ENCODE peak calls at places on chromosome 16, in nine cellular contexts. One of them, this sample, is unnamed. For H3K4me1, the result is how much of the 10 kb centered on the place peaks cover.

GRCh38 chr16:2467301-2468141 is 3.6 kb upstream of the NTN3 start:
- DNase-seq in cardiac muscle cell: peak
- DNase-seq in tibial artery: peak
- DNase-seq in pancreas: peak
- DNase-seq in A673: peak
- DNase-seq in neural progenitor cell: peak
- DNase-seq in lower lobe of right lung: peak
- DNase-seq in OCI-LY7: peak
- DNase-seq in breast epithelium: peak
- DNase-seq in this sample: peak

GRCh38 chr16:11966173-11966572 is 1.2 kb downstream of the TNFRSF17 start:
- DNase-seq in cardiac muscle cell: no peak
- DNase-seq in tibial artery: no peak
- DNase-seq in pancreas: no peak
- DNase-seq in A673: no peak
- DNase-seq in neural progenitor cell: no peak
- DNase-seq in lower lobe of right lung: no peak
- DNase-seq in OCI-LY7: peak
- DNase-seq in breast epithelium: no peak
- DNase-seq in this sample: no peak

GRCh38 chr16:24170407-24170806 is 85.7 kb upstream of the CACNG3 start:
- DNase-seq in cardiac muscle cell: no peak
- DNase-seq in tibial artery: no peak
- DNase-seq in pancreas: no peak
- DNase-seq in A673: no peak
- DNase-seq in neural progenitor cell: no peak
- DNase-seq in lower lobe of right lung: no peak
- DNase-seq in OCI-LY7: no peak
- DNase-seq in breast epithelium: no peak
- DNase-seq in this sample: no peak

GRCh38 chr16:78022347-78022746 is at the start of gene CLEC3A:
- DNase-seq in cardiac muscle cell: no peak
- DNase-seq in tibial artery: no peak
- DNase-seq in pancreas: no peak
- DNase-seq in A673: no peak
- DNase-seq in neural progenitor cell: peak
- DNase-seq in lower lobe of right lung: no peak
- DNase-seq in OCI-LY7: no peak
- DNase-seq in breast epithelium: no peak
- DNase-seq in this sample: no peak

GRCh38 chr16:83458612-83459011 is 349.2 kb upstream of the HSBP1 start:
- DNase-seq in cardiac muscle cell: no peak
- DNase-seq in tibial artery: no peak
- DNase-seq in pancreas: no peak
- DNase-seq in A673: no peak
- DNase-seq in neural progenitor cell: no peak
- DNase-seq in lower lobe of right lung: no peak
- DNase-seq in OCI-LY7: no peak
- DNase-seq in breast epithelium: no peak
- DNase-seq in this sample: no peak

GRCh38 chr16:57528499-57529323 is 7.7 kb downstream of the CCDC102A start:
- DNase-seq in cardiac muscle cell: no peak
- DNase-seq in tibial artery: peak
- DNase-seq in pancreas: no peak
- DNase-seq in A673: no peak
- DNase-seq in neural progenitor cell: peak
- DNase-seq in lower lobe of right lung: peak
- DNase-seq in OCI-LY7: no peak
- DNase-seq in breast epithelium: no peak
- DNase-seq in this sample: peak

GRCh38 chr16:88208112-88208511 is 174.6 kb upstream of the ZNF469 start:
- DNase-seq in cardiac muscle cell: no peak
- DNase-seq in tibial artery: peak
- DNase-seq in pancreas: no peak
- DNase-seq in A673: no peak
- DNase-seq in neural progenitor cell: no peak
- DNase-seq in lower lobe of right lung: no peak
- DNase-seq in OCI-LY7: no peak
- DNase-seq in breast epithelium: peak
- DNase-seq in this sample: no peak

GRCh38 chr16:11315499-11315898 is 29.8 kb upstream of the RMI2 start:
- DNase-seq in cardiac muscle cell: no peak
- DNase-seq in tibial artery: no peak
- DNase-seq in pancreas: no peak
- DNase-seq in A673: peak
- DNase-seq in neural progenitor cell: peak
- DNase-seq in lower lobe of right lung: no peak
- DNase-seq in OCI-LY7: no peak
- DNase-seq in breast epithelium: no peak
- DNase-seq in this sample: no peak

GRCh38 chr16:11253009-11253994 is 2.7 kb downstream of the SOCS1 start:
- DNase-seq in cardiac muscle cell: no peak
- DNase-seq in tibial artery: no peak
- DNase-seq in pancreas: no peak
- DNase-seq in A673: no peak
- DNase-seq in neural progenitor cell: no peak
- DNase-seq in lower lobe of right lung: no peak
- DNase-seq in OCI-LY7: peak
- DNase-seq in breast epithelium: no peak
- DNase-seq in this sample: no peak

GRCh38 chr16:57640612-57641011 is 12.2 kb downstream of the ADGRG1 start:
- DNase-seq in cardiac muscle cell: no peak
- DNase-seq in tibial artery: no peak
- DNase-seq in pancreas: no peak
- DNase-seq in A673: no peak
- DNase-seq in neural progenitor cell: no peak
- DNase-seq in lower lobe of right lung: no peak
- DNase-seq in OCI-LY7: no peak
- DNase-seq in breast epithelium: no peak
- DNase-seq in this sample: no peak

GRCh38 chr16:17512636-17513220 is 42.0 kb upstream of the XYLT1 start:
- DNase-seq in cardiac muscle cell: no peak
- DNase-seq in tibial artery: no peak
- DNase-seq in pancreas: no peak
- DNase-seq in A673: no peak
- DNase-seq in neural progenitor cell: no peak
- DNase-seq in lower lobe of right lung: no peak
- DNase-seq in OCI-LY7: no peak
- DNase-seq in breast epithelium: no peak
- DNase-seq in this sample: no peak

GRCh38 chr16:81483064-81483969 is 38.7 kb downstream of the CMIP start:
- DNase-seq in cardiac muscle cell: no peak
- DNase-seq in tibial artery: no peak
- DNase-seq in pancreas: no peak
- DNase-seq in A673: no peak
- DNase-seq in neural progenitor cell: no peak
- DNase-seq in lower lobe of right lung: no peak
- DNase-seq in OCI-LY7: no peak
- DNase-seq in breast epithelium: no peak
- DNase-seq in this sample: no peak

GRCh38 chr16:68798398-68798797 is 44.9 kb upstream of the TANGO6 start:
- DNase-seq in cardiac muscle cell: no peak
- DNase-seq in tibial artery: no peak
- DNase-seq in pancreas: no peak
- DNase-seq in A673: no peak
- DNase-seq in neural progenitor cell: no peak
- DNase-seq in lower lobe of right lung: no peak
- DNase-seq in OCI-LY7: no peak
- DNase-seq in breast epithelium: no peak
- DNase-seq in this sample: no peak

GRCh38 chr16:57941016-57941656 is 29.8 kb downstream of the CNGB1 start:
- DNase-seq in cardiac muscle cell: no peak
- DNase-seq in tibial artery: no peak
- DNase-seq in pancreas: peak
- DNase-seq in A673: peak
- DNase-seq in neural progenitor cell: no peak
- DNase-seq in lower lobe of right lung: peak
- DNase-seq in OCI-LY7: no peak
- DNase-seq in breast epithelium: peak
- DNase-seq in this sample: peak

GRCh38 chr16:55672471-55672870 is 16.7 kb downstream of the SLC6A2 start:
- DNase-seq in cardiac muscle cell: no peak
- DNase-seq in tibial artery: peak
- DNase-seq in pancreas: no peak
- DNase-seq in A673: no peak
- DNase-seq in neural progenitor cell: no peak
- DNase-seq in lower lobe of right lung: no peak
- DNase-seq in OCI-LY7: no peak
- DNase-seq in breast epithelium: no peak
- DNase-seq in this sample: no peak

GRCh38 chr16:28151180-28151579 is 60.6 kb downstream of the XPO6 start:
- DNase-seq in cardiac muscle cell: no peak
- DNase-seq in tibial artery: no peak
- DNase-seq in pancreas: no peak
- DNase-seq in A673: no peak
- DNase-seq in neural progenitor cell: no peak
- DNase-seq in lower lobe of right lung: no peak
- DNase-seq in OCI-LY7: no peak
- DNase-seq in breast epithelium: no peak
- DNase-seq in this sample: no peak

GRCh38 chr16:28157768-28158535 is 53.8 kb downstream of the XPO6 start:
- DNase-seq in cardiac muscle cell: no peak
- DNase-seq in tibial artery: no peak
- DNase-seq in pancreas: no peak
- DNase-seq in A673: no peak
- DNase-seq in neural progenitor cell: no peak
- DNase-seq in lower lobe of right lung: no peak
- DNase-seq in OCI-LY7: no peak
- DNase-seq in breast epithelium: no peak
- DNase-seq in this sample: no peak

GRCh38 chr16:28156031-28156680 is 55.6 kb downstream of the XPO6 start:
- DNase-seq in cardiac muscle cell: no peak
- DNase-seq in tibial artery: no peak
- DNase-seq in pancreas: no peak
- DNase-seq in A673: no peak
- DNase-seq in neural progenitor cell: no peak
- DNase-seq in lower lobe of right lung: no peak
- DNase-seq in OCI-LY7: no peak
- DNase-seq in breast epithelium: no peak
- DNase-seq in this sample: no peak

DNA sequence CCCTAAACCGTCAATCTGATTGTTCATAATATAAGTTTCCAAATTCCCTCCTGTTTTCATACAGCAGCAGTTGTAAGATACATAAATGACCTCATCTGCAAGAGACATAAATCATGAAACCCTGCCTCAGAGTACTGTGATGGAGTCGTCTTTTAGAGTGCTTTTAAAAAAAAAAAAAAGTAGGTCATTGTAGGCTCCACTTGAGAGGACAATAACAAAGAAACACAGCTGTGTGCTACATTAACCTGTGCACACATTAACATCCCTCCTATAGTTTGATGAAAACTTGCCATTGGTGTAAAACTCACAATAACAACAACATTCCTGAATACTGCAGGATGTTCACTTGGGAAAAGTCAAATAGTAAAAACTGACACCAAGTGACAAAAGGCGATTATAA is 56.5 kb downstream of the XPO6 start:
- DNase-seq in cardiac muscle cell: no peak
- DNase-seq in tibial artery: no peak
- DNase-seq in pancreas: no peak
- DNase-seq in A673: no peak
- DNase-seq in neural progenitor cell: no peak
- DNase-seq in lower lobe of right lung: no peak
- DNase-seq in OCI-LY7: no peak
- DNase-seq in breast epithelium: no peak
- DNase-seq in this sample: no peak
- H3K4me1 ChIP-seq in cardiac muscle cell: under half
- H3K4me1 ChIP-seq in tibial artery: under half
- H3K4me1 ChIP-seq in pancreas: under half
- H3K4me1 ChIP-seq in A673: under half
- H3K4me1 ChIP-seq in neural progenitor cell: under half
- H3K4me1 ChIP-seq in lower lobe of right lung: under half
- H3K4me1 ChIP-seq in OCI-LY7: under half
- H3K4me1 ChIP-seq in breast epithelium: under half
- H3K4me1 ChIP-seq in this sample: under half

GRCh38 chr16:72926671-72927070 is 121.3 kb downstream of the ZFHX3 start:
- DNase-seq in cardiac muscle cell: no peak
- DNase-seq in tibial artery: no peak
- DNase-seq in pancreas: no peak
- DNase-seq in A673: no peak
- DNase-seq in neural progenitor cell: no peak
- DNase-seq in lower lobe of right lung: no peak
- DNase-seq in OCI-LY7: no peak
- DNase-seq in breast epithelium: no peak
- DNase-seq in this sample: no peak
- H3K4me1 ChIP-seq in cardiac muscle cell: under half
- H3K4me1 ChIP-seq in tibial artery: half or more
- H3K4me1 ChIP-seq in pancreas: under half
- H3K4me1 ChIP-seq in A673: half or more
- H3K4me1 ChIP-seq in neural progenitor cell: under half
- H3K4me1 ChIP-seq in lower lobe of right lung: half or more
- H3K4me1 ChIP-seq in OCI-LY7: under half
- H3K4me1 ChIP-seq in breast epithelium: under half
- H3K4me1 ChIP-seq in this sample: under half

GRCh38 chr16:48963306-48963705 is 318.3 kb downstream of the CBLN1 start:
- DNase-seq in cardiac muscle cell: no peak
- DNase-seq in tibial artery: no peak
- DNase-seq in pancreas: no peak
- DNase-seq in A673: no peak
- DNase-seq in neural progenitor cell: no peak
- DNase-seq in lower lobe of right lung: no peak
- DNase-seq in OCI-LY7: no peak
- DNase-seq in breast epithelium: no peak
- DNase-seq in this sample: no peak
- H3K4me1 ChIP-seq in cardiac muscle cell: under half
- H3K4me1 ChIP-seq in tibial artery: under half
- H3K4me1 ChIP-seq in pancreas: under half
- H3K4me1 ChIP-seq in A673: under half
- H3K4me1 ChIP-seq in neural progenitor cell: under half
- H3K4me1 ChIP-seq in lower lobe of right lung: under half
- H3K4me1 ChIP-seq in OCI-LY7: under half
- H3K4me1 ChIP-seq in breast epithelium: under half
- H3K4me1 ChIP-seq in this sample: under half

GRCh38 chr16:75238132-75238852 is 13.1 kb downstream of the BCAR1 start:
- DNase-seq in cardiac muscle cell: peak
- DNase-seq in tibial artery: peak
- DNase-seq in pancreas: peak
- DNase-seq in A673: peak
- DNase-seq in neural progenitor cell: peak
- DNase-seq in lower lobe of right lung: peak
- DNase-seq in OCI-LY7: no peak
- DNase-seq in breast epithelium: no peak
- DNase-seq in this sample: peak

GRCh38 chr16:75239463-75240122 is 11.8 kb downstream of the BCAR1 start:
- DNase-seq in cardiac muscle cell: no peak
- DNase-seq in tibial artery: peak
- DNase-seq in pancreas: peak
- DNase-seq in A673: no peak
- DNase-seq in neural progenitor cell: no peak
- DNase-seq in lower lobe of right lung: peak
- DNase-seq in OCI-LY7: no peak
- DNase-seq in breast epithelium: no peak
- DNase-seq in this sample: no peak

GRCh38 chr16:75237398-75238131 is 13.9 kb downstream of the BCAR1 start:
- DNase-seq in cardiac muscle cell: no peak
- DNase-seq in tibial artery: peak
- DNase-seq in pancreas: peak
- DNase-seq in A673: no peak
- DNase-seq in neural progenitor cell: no peak
- DNase-seq in lower lobe of right lung: peak
- DNase-seq in OCI-LY7: no peak
- DNase-seq in breast epithelium: no peak
- DNase-seq in this sample: peak

GRCh38 chr16:75236736-75237397 is 14.6 kb downstream of the BCAR1 start:
- DNase-seq in cardiac muscle cell: no peak
- DNase-seq in tibial artery: peak
- DNase-seq in pancreas: peak
- DNase-seq in A673: no peak
- DNase-seq in neural progenitor cell: no peak
- DNase-seq in lower lobe of right lung: no peak
- DNase-seq in OCI-LY7: no peak
- DNase-seq in breast epithelium: no peak
- DNase-seq in this sample: no peak

GRCh38 chr16:75238853-75239371 is 12.5 kb downstream of the BCAR1 start:
- DNase-seq in cardiac muscle cell: no peak
- DNase-seq in tibial artery: peak
- DNase-seq in pancreas: no peak
- DNase-seq in A673: peak
- DNase-seq in neural progenitor cell: no peak
- DNase-seq in lower lobe of right lung: no peak
- DNase-seq in OCI-LY7: no peak
- DNase-seq in breast epithelium: no peak
- DNase-seq in this sample: no peak
- H3K4me1 ChIP-seq in cardiac muscle cell: under half
- H3K4me1 ChIP-seq in tibial artery: half or more
- H3K4me1 ChIP-seq in pancreas: under half
- H3K4me1 ChIP-seq in A673: under half
- H3K4me1 ChIP-seq in neural progenitor cell: under half
- H3K4me1 ChIP-seq in lower lobe of right lung: under half
- H3K4me1 ChIP-seq in OCI-LY7: under half
- H3K4me1 ChIP-seq in breast epithelium: under half
- H3K4me1 ChIP-seq in this sample: under half